ENCODE peak calls at places on chromosome 17, in six cellular contexts. M is left ventricle myocardium inferior, W is HL-60, Q is tibial nerve, A is heart right ventricle, U is foreskin fibroblast. L is an unnamed sample.

GRCh38 chr17:57551321-57552079 is 193.6 kb downstream of the CCDC182 start:
- DNase-seq in M (no peak), U (no peak), W (no peak), Q (no peak), A (no peak), L (no peak)

GRCh38 chr17:56297142-56297541 is 143.9 kb downstream of the ANKFN1 start:
- DNase-seq in A (no peak), U (peak), Q (no peak), W (no peak), M (no peak), L (peak)

GRCh38 chr17:39171933-39172332 is 6.0 kb upstream of the ARL5C start:
- DNase-seq in U (no peak), W (no peak), M (no peak), A (no peak), Q (no peak), L (no peak)

GRCh38 chr17:4490637-4491061 is 8.0 kb upstream of the SPNS2 start:
- DNase-seq in M (no peak), W (no peak), U (no peak), Q (no peak), A (no peak), L (no peak)

GRCh38 chr17:62862251-62862650 is 54.1 kb upstream of the MARCHF10 start:
- DNase-seq in A (no peak), Q (no peak), W (no peak), U (no peak), M (no peak), L (no peak)

GRCh38 chr17:50022463-50023130 is 27.6 kb upstream of the DLX3 start:
- DNase-seq in M (no peak), Q (no peak), A (no peak), U (no peak), W (no peak), L (peak)

GRCh38 chr17:70190959-70191805 is 21.9 kb downstream of the KCNJ2 start:
- DNase-seq in W (no peak), Q (no peak), A (no peak), U (no peak), M (no peak), L (no peak)

GRCh38 chr17:16150251-16150859 is 65.0 kb downstream of the NCOR1 start:
- DNase-seq in U (peak), Q (no peak), W (no peak), M (no peak), A (no peak), L (peak)

GRCh38 chr17:246226-246625 is 64.8 kb upstream of the DOC2B start:
- DNase-seq in Q (no peak), W (no peak), U (no peak), M (peak), A (no peak), L (no peak)

GRCh38 chr17:19339341-19339815 is 23.1 kb downstream of the B9D1 start:
- DNase-seq in Q (no peak), W (no peak), U (no peak), A (no peak), M (no peak), L (no peak)

GRCh38 chr17:50505731-50506130 is 2.5 kb upstream of the MYCBPAP start:
- DNase-seq in Q (no peak), U (no peak), M (no peak), A (no peak), W (no peak), L (no peak)

GRCh38 chr17:47720754-47721533 is 12.1 kb upstream of the TBX21 start:
- DNase-seq in W (no peak), A (no peak), M (no peak), U (no peak), Q (no peak), L (peak)

GRCh38 chr17:4715071-4715749 is 4.8 kb downstream of the ARRB2 start:
- DNase-seq in U (no peak), A (no peak), W (no peak), Q (no peak), M (no peak), L (no peak)

GRCh38 chr17:76408037-76408849 is 23.8 kb downstream of the SPHK1 start:
- DNase-seq in M (no peak), A (peak), U (peak), Q (peak), W (no peak), L (peak)

GRCh38 chr17:37024181-37024637 is 75.5 kb downstream of the AATF start:
- DNase-seq in W (peak), M (no peak), Q (no peak), A (no peak), U (no peak), L (no peak)

GRCh38 chr17:55622547-55622946 is 100.1 kb downstream of the TMEM100 start:
- DNase-seq in A (no peak), U (no peak), W (no peak), Q (no peak), M (no peak), L (no peak)

GRCh38 chr17:11625878-11626277 is 27.6 kb downstream of the DNAH9 start:
- DNase-seq in U (no peak), A (no peak), Q (no peak), M (no peak), W (no peak), L (no peak)

GRCh38 chr17:55584055-55584685 is 72.9 kb upstream of the SMIM36 start:
- DNase-seq in M (no peak), Q (no peak), U (peak), W (no peak), A (no peak), L (peak)

GRCh38 chr17:50337956-50338355 is 8.0 kb upstream of the XYLT2 start:
- DNase-seq in M (no peak), Q (no peak), U (no peak), A (no peak), W (no peak), L (no peak)

GRCh38 chr17:2089021-2089422 is 34.1 kb downstream of the HIC1 start:
- DNase-seq in M (no peak), W (no peak), Q (no peak), U (no peak), A (no peak), L (no peak)

GRCh38 chr17:2093349-2093748 is 38.4 kb downstream of the HIC1 start:
- DNase-seq in Q (no peak), A (no peak), U (no peak), M (no peak), W (no peak), L (no peak)

GRCh38 chr17:2090210-2090641 is 35.3 kb downstream of the HIC1 start:
- DNase-seq in A (no peak), Q (no peak), M (no peak), U (no peak), W (no peak), L (no peak)

GRCh38 chr17:2092253-2092652 is 37.4 kb downstream of the HIC1 start:
- DNase-seq in A (no peak), W (no peak), Q (no peak), M (no peak), U (no peak), L (no peak)

GRCh38 chr17:2090804-2091534 is 36.1 kb downstream of the HIC1 start:
- DNase-seq in A (peak), U (peak), M (peak), Q (peak), W (no peak), L (peak)
- TF ChIP-seq CTCF in A (peak), U (peak), M (peak), Q (no peak), W (no peak), L (peak)

GRCh38 chr17:73215414-73215813 is 22.6 kb downstream of the COG1 start:
- DNase-seq in A (no peak), W (no peak), M (no peak), Q (no peak), U (no peak), L (no peak)
- TF ChIP-seq CTCF in A (no peak), W (no peak), M (no peak), Q (no peak), U (no peak), L (no peak)

GRCh38 chr17:17750881-17751280 is 69.6 kb downstream of the RAI1 start:
- DNase-seq in A (no peak), W (peak), U (no peak), Q (no peak), M (no peak), L (no peak)

GRCh38 chr17:17751489-17751995 is 70.3 kb downstream of the RAI1 start:
- DNase-seq in A (no peak), W (no peak), Q (no peak), U (no peak), M (no peak), L (no peak)

GRCh38 chr17:17751996-17752821 is 71.0 kb downstream of the RAI1 start:
- DNase-seq in M (peak), U (peak), Q (peak), W (peak), A (peak), L (peak)

GRCh38 chr17:17754719-17755686 is 73.7 kb downstream of the RAI1 start:
- DNase-seq in A (peak), M (peak), Q (no peak), W (no peak), U (no peak), L (no peak)

DNA sequence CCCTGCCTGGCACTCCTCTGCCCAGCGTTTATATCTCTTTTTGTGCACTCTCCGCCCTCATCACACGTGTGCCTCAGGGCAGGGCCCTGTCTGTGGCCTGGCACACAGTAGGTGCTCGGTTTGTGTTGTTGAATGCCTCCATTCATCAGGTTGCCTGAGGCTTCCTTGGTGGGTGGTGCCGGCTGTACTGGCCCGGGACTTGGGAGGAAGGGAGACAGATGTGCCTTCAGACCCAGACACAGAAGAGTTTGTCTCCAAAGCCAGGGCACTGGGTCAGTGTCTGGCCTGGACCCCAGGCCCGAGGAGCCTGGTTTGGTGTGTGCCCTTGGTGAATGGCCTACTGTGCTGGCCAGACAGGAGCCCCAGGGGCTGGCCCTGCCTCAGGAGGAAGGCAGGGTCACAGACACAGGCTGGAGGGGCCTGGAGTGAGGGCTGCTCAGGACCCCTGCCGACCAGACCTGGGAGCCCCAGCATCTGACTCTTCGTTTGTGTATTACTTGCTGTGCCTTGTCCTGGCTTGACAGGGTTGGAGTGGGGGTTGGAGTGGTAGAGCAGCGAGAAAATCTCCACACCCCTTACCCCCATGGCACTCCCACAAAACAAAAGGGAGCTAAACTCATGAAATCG is 71.7 kb downstream of the RAI1 start:
- DNase-seq in Q (no peak), W (no peak), M (no peak), U (no peak), A (no peak), L (no peak)
- TF ChIP-seq CTCF in Q (no peak), W (no peak), M (no peak), U (no peak), A (no peak), L (no peak)

GRCh38 chr17:44808156-44808555 is 21.9 kb downstream of the GJC1 start:
- DNase-seq in Q (no peak), A (no peak), U (no peak), W (no peak), M (no peak), L (no peak)

GRCh38 chr17:44801880-44802279 is 28.2 kb downstream of the GJC1 start:
- DNase-seq in Q (no peak), M (no peak), A (no peak), W (no peak), U (no peak), L (no peak)

GRCh38 chr17:44807093-44807816 is 22.8 kb downstream of the GJC1 start:
- DNase-seq in W (no peak), Q (no peak), M (no peak), U (no peak), A (no peak), L (no peak)

GRCh38 chr17:44807817-44808155 is 22.3 kb downstream of the GJC1 start:
- DNase-seq in Q (no peak), U (no peak), A (no peak), W (no peak), M (no peak), L (no peak)

GRCh38 chr17:44804301-44805061 is 25.6 kb downstream of the GJC1 start:
- DNase-seq in Q (peak), W (no peak), A (peak), U (no peak), M (peak), L (no peak)
- TF ChIP-seq CTCF in Q (no peak), W (no peak), A (no peak), U (no peak), M (no peak), L (no peak)

GRCh38 chr17:81386646-81387234 is 8.5 kb upstream of the BAHCC1 start:
- DNase-seq in U (no peak), A (peak), W (no peak), M (peak), Q (no peak), L (no peak)
- TF ChIP-seq CTCF in U (no peak), A (no peak), W (no peak), M (peak), Q (no peak), L (peak)

GRCh38 chr17:80926601-80927250 is 64.9 kb upstream of the CHMP6 start:
- DNase-seq in W (no peak), M (no peak), A (no peak), U (no peak), Q (no peak), L (no peak)
- TF ChIP-seq CTCF in W (no peak), M (no peak), A (no peak), U (no peak), Q (no peak), L (no peak)

GRCh38 chr17:78174870-78175642 is 6.7 kb downstream of the SYNGR2 start:
- DNase-seq in A (no peak), Q (no peak), M (no peak), U (no peak), W (no peak), L (no peak)
- TF ChIP-seq CTCF in A (no peak), Q (no peak), M (no peak), U (no peak), W (no peak), L (peak)

DNA sequence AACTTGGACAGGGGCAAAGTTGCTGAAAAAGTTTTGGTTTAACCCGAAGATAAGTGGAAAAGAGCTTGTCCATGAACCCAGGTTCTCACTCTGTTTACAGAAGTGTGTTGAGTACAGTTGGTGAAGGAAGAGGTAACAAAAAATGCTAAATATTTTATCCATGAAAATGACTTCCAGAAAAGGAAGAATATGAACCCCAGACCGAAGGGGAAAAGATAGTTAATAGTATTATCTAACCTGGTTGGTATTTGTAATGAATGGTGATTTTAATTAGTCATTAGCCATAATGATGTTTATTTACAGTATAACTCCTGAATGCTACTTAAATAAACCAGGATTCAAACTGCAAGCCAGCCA is 574 bp upstream of the TMEM106A start:
- DNase-seq in U (no peak), A (no peak), M (no peak), Q (no peak), W (no peak), L (no peak)
- TF ChIP-seq CTCF in U (no peak), A (no peak), M (no peak), Q (no peak), W (no peak), L (no peak)

DNA sequence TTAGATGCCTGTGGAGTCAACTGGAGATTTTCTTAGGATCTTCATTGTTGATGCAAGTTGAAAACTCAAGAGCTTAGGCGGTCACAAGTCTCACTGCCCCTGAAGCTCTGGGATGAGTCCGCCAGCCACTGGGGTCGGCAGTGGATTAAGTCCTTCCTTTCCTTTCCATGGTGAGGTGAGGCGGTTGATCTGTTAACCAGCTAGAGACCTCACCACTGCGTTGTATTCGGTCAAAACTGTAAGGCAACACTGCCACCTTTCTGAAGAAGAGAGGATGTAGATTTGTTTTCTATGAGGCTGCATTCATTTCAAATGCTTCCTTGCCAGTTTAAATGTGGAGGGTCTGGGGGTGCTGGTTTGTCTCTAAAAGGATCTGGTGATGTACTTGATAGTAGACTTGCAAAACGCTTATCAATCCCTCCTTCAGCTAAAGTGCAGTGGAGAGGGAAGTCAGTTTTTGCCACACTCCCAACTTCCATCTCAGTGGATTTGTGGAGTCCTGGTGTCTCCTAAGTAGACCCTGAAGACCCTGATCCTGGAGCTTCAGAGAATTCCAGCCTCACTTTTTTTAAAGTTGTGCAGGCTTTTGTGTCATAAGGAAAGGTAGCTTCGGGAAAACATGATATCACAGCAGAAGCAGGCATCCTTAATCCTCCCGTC is 1.7 kb downstream of the MYOCD start:
- DNase-seq in W (no peak), Q (no peak), M (no peak), A (no peak), U (peak), L (peak)
- TF ChIP-seq CTCF in W (no peak), Q (no peak), M (peak), A (peak), U (peak), L (peak)

L was measured in HFFc6.